ENCODE peak calls at places on chromosomes 2 and 18, in seven cellular contexts. E is T follicular helper cell, Q is GM12891, I is neural crest cell, O is adrenal gland, H is germinal center, B is retinal pigment epithelial cell. F is an unnamed sample.

GRCh38 chr2:233807966-233808892 is 30.1 kb downstream of the MROH2A start:
- DNase-seq in B (no peak), I (no peak), Q (no peak), O (no peak), H (no peak), E (no peak), F (no peak)

GRCh38 chr2:165474621-165475269 is 5.2 kb downstream of the CSRNP3 start:
- DNase-seq in E (no peak), B (no peak), Q (no peak), I (no peak), O (no peak), H (no peak), F (peak; percentile 42)

GRCh38 chr2:24652265-24653232 is 140.6 kb downstream of the PTRHD1 start:
- DNase-seq in O (no peak), B (no peak), I (no peak), H (peak; percentile 32), E (no peak), Q (no peak), F (no peak)

GRCh38 chr2:231047270-231047921 is 9.3 kb upstream of the PSMD1 start:
- DNase-seq in H (no peak), Q (no peak), B (no peak), O (no peak), I (peak; percentile 33), E (no peak), F (peak; percentile 15)

GRCh38 chr2:221263572-221263971 is 308.5 kb downstream of the EPHA4 start:
- DNase-seq in B (no peak), H (no peak), Q (no peak), O (no peak), I (no peak), E (no peak), F (no peak)

GRCh38 chr2:236991874-236992273 is 93.8 kb upstream of the COPS8 start:
- DNase-seq in E (no peak), B (no peak), H (no peak), O (no peak), I (no peak), Q (no peak), F (no peak)

GRCh38 chr2:173090291-173090877 is 14.7 kb downstream of the MAP3K20 start:
- DNase-seq in B (no peak), I (no peak), Q (no peak), E (no peak), O (no peak), H (no peak), F (no peak)

GRCh38 chr2:16142383-16143361 is 202.3 kb downstream of the MYCN start:
- DNase-seq in O (no peak), E (no peak), I (no peak), B (no peak), H (no peak), Q (no peak), F (peak; percentile 98)

GRCh38 chr2:5748941-5749731 is 57.0 kb downstream of the SOX11 start:
- DNase-seq in I (no peak), Q (no peak), O (no peak), H (no peak), E (no peak), B (no peak), F (no peak)

GRCh38 chr18:62751977-62752376 is 36.6 kb downstream of the PHLPP1 start:
- DNase-seq in B (no peak), H (no peak), O (no peak), I (no peak), E (no peak), Q (no peak), F (no peak)

GRCh38 chr18:76168206-76168605 is 326.8 kb downstream of the ZNF516 start:
- DNase-seq in E (no peak), H (no peak), B (no peak), O (no peak), Q (no peak), I (no peak), F (no peak)

GRCh38 chr2:6945087-6945813 is 28.0 kb downstream of the RNF144A start:
- DNase-seq in Q (no peak), H (no peak), O (no peak), E (no peak), I (no peak), B (no peak), F (no peak)

GRCh38 chr18:78692105-78692504 is 287.5 kb upstream of the SALL3 start:
- DNase-seq in E (no peak), O (no peak), B (no peak), H (no peak), Q (no peak), I (no peak), F (no peak)

GRCh38 chr2:240783819-240784621 is 36.0 kb downstream of the KIF1A start:
- DNase-seq in B (no peak), I (no peak), Q (no peak), H (no peak), O (no peak), E (no peak), F (no peak)

GRCh38 chr2:161206491-161207032 is 46.3 kb downstream of the TANK start:
- DNase-seq in Q (no peak), B (no peak), I (no peak), E (no peak), H (no peak), O (no peak), F (no peak)

GRCh38 chr2:151204720-151205119 is 56.9 kb downstream of the RBM43 start:
- DNase-seq in O (no peak), H (no peak), B (no peak), I (no peak), E (no peak), Q (no peak), F (no peak)

GRCh38 chr2:241195506-241196130 is 7.1 kb downstream of the ANO7 start:
- DNase-seq in I (no peak), H (no peak), B (no peak), E (no peak), Q (no peak), O (no peak), F (no peak)